ENCODE peak calls at places on chromosomes 7 and 10, in ten cellular contexts. L is upper lobe of right lung, B is AG09319, Z is esophagus squamous epithelium, A is MM.1S, G is HCT116, E is nephron progenitor cell, C is GM12865, S is A549, T is fibroblast of pulmonary artery. M is an unnamed sample.

GRCh38 chr7:157018997-157019591 is 8.6 kb upstream of the MNX1 start:
- DNase-seq in L (peak; percentile 56), B (no peak), Z (no peak), A (no peak), G (no peak), E (no peak), C (no peak), S (no peak), T (no peak), M (peak; percentile 50)

GRCh38 chr10:86203162-86203905 is 163.3 kb downstream of the GRID1 start:
- DNase-seq in L (peak; percentile 73), B (no peak), Z (no peak), A (peak; percentile 32), G (no peak), E (peak; percentile 86), C (peak; percentile 32), S (peak; percentile 10), T (peak; percentile 21), M (peak; percentile 31)

GRCh38 chr7:138902156-138902555 is 79.0 kb downstream of the KIAA1549 start:
- DNase-seq in L (no peak), B (no peak), Z (no peak), A (no peak), G (no peak), E (no peak), C (no peak), S (no peak), T (no peak), M (no peak)

GRCh38 chr7:137882806-137883205 is 36.0 kb upstream of the DGKI start:
- DNase-seq in L (no peak), B (no peak), Z (no peak), A (no peak), G (no peak), E (no peak), C (no peak), S (no peak), T (no peak), M (no peak)

GRCh38 chr10:54063514-54063913 is 737.5 kb downstream of the PCDH15 start:
- DNase-seq in L (no peak), B (no peak), Z (no peak), A (no peak), G (no peak), E (no peak), C (no peak), S (no peak), T (no peak), M (no peak)

GRCh38 chr7:38796636-38797501 is 112.1 kb downstream of the VPS41 start:
- DNase-seq in L (no peak), B (peak; percentile 32), Z (no peak), A (peak; percentile 41), G (peak; percentile 34), E (peak; percentile 66), C (peak; percentile 50), S (peak; percentile 58), T (peak; percentile 75), M (no peak)

GRCh38 chr7:16271990-16272665 is 149.2 kb downstream of the CRPPA start:
- DNase-seq in L (no peak), B (no peak), Z (no peak), A (no peak), G (peak; percentile 32), E (no peak), C (no peak), S (no peak), T (peak; percentile 17), M (no peak)

GRCh38 chr7:73701357-73701995 is 18.0 kb downstream of the STX1A start:
- DNase-seq in L (no peak), B (no peak), Z (no peak), A (no peak), G (peak; percentile 68), E (peak; percentile 71), C (no peak), S (peak; percentile 95), T (peak; percentile 48), M (no peak)

DNA sequence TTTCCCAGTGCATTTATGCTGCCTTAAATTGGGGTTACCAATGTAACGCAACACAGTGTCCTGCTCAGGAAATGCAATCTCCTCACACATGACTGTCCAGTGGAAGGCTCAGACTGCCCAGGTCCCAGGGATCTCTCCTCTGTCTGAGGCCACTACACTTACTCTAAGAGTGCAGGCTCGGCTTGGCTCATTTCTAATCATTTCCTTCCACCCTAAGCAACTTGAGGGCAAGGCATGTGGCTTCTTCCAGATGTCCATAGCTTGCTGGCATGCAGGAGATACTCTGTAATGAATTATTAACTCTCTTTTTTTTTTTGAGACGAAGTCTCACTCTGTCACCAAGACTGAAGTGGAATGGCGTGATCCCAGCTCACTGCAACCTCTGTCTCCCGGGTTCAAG is 23.7 kb downstream of the PLAC9 start:
- DNase-seq in L (no peak), B (no peak), Z (no peak), A (no peak), G (no peak), E (no peak), C (no peak), S (no peak), T (no peak), M (no peak)
- TF ChIP-seq CTCF in L (no peak), B (no peak), Z (no peak), A (no peak), G (no peak), E (no peak), C (no peak), S (no peak), T (no peak), M (no peak)

GRCh38 chr10:22320591-22321155 is at the start of gene BMI1:
- DNase-seq in L (peak; percentile 87), B (no peak), Z (no peak), A (peak; percentile 72), G (no peak), E (peak; percentile 81), C (peak; percentile 82), S (peak; percentile 76), T (peak; percentile 80), M (no peak)
- TF ChIP-seq CTCF in L (no peak), B (no peak), Z (no peak), A (no peak), G (no peak), E (no peak), C (no peak), S (no peak), T (no peak), M (peak; percentile 20)

DNA sequence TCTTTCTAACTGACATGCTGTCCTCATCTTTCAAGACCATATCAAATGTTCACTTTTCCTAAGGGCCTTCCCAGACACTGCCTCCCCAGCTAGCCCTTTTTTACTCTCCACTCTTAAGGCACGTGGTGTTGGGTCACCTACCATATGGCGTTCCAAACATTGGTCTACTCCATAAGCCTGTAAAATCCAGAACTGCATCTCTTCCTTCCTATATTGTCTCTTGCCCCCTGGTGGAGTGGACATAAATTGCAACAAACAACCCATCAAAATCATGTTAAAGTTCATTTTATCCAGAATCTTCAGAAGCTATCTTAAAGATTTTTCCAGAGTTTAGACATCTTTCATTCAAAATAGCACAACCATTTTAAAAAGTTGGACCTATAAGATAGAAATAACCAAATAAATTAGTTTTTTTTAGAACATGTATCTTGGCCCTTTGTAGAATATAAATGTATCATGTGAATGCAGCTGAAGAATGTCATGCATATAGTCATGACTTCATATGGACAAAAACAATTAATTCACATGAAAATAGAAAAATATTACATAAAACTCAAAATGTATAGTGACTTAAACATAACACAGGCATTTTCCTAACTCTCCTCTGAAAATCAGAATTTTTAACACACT is 180.6 kb upstream of the CHRM2 start:
- DNase-seq in L (no peak), B (no peak), Z (no peak), A (peak; percentile 41), G (no peak), E (peak; percentile 13), C (peak; percentile 38), S (peak; percentile 24), T (peak; percentile 56), M (no peak)
- TF ChIP-seq CTCF in L (peak; percentile 46), B (peak; percentile 55), Z (peak; percentile 23), A (peak; percentile 86), G (no peak), E (peak; percentile 54), C (peak; percentile 59), S (peak; percentile 25), T (peak; percentile 73), M (peak; percentile 67)

GRCh38 chr10:75403144-75404022 is 1.8 kb upstream of the ZNF503 start:
- DNase-seq in L (peak; percentile 79), B (no peak), Z (no peak), A (no peak), G (no peak), E (peak; percentile 82), C (no peak), S (peak; percentile 42), T (no peak), M (no peak)
- TF ChIP-seq CTCF in L (no peak), B (no peak), Z (no peak), A (no peak), G (no peak), E (no peak), C (no peak), S (no peak), T (no peak), M (no peak)

GRCh38 chr7:133822001-133822641 is 305.0 kb upstream of the LRGUK start:
- DNase-seq in L (no peak), B (no peak), Z (no peak), A (no peak), G (no peak), E (no peak), C (no peak), S (no peak), T (no peak), M (no peak)
- TF ChIP-seq CTCF in L (no peak), B (no peak), Z (no peak), A (no peak), G (no peak), E (no peak), C (no peak), S (no peak), T (no peak), M (no peak)